ENCODE peak calls at places on chromosomes 1 and 21, in ten cellular contexts. Y is adrenal gland; W is breast epithelium; U is heart right ventricle; S is psoas muscle; V is heart left ventricle; N is ovary; P is hepatocyte; Z is naive thymus-derived CD4-positive, alpha-beta T cell; I is suprapubic skin. B is an unnamed sample. For H3K36me3, the result is how much of the 10 kb centered on the place peaks cover.

GRCh38 chr1:172537366-172537765 is 4.4 kb downstream of the SUCO start:
- DNase-seq in P (no peak), I (no peak), U (no peak), W (no peak), Z (no peak), N (no peak), Y (no peak), S (no peak), V (no peak), B (no peak)

GRCh38 chr1:17161137-17161700 is 42.0 kb upstream of the PADI2 start:
- DNase-seq in Z (no peak), V (no peak), U (no peak), S (no peak), Y (no peak), P (no peak), I (no peak), W (no peak), N (no peak), B (no peak)

GRCh38 chr1:85027242-85027983 is 20.9 kb downstream of the MCOLN3 start:
- DNase-seq in I (no peak), S (no peak), V (no peak), Z (peak), N (no peak), U (no peak), P (peak), W (no peak), Y (peak), B (no peak)

GRCh38 chr1:6466023-6466422 is at the start of gene TNFRSF25:
- DNase-seq in S (no peak), V (no peak), W (no peak), Z (peak), Y (no peak), P (no peak), I (no peak), N (no peak), U (no peak), B (no peak)

GRCh38 chr1:24191860-24192259 is 4.8 kb upstream of the IFNLR1 start:
- DNase-seq in Y (no peak), Z (no peak), I (peak), P (peak), U (no peak), W (no peak), S (no peak), N (no peak), V (no peak), B (no peak)

GRCh38 chr1:163609858-163610257 is 288.1 kb downstream of the NUF2 start:
- DNase-seq in U (no peak), Y (no peak), N (no peak), V (no peak), Z (no peak), I (no peak), W (no peak), P (no peak), S (no peak), B (no peak)

GRCh38 chr1:109653286-109653685 is 2.6 kb upstream of the GSTM4 start:
- DNase-seq in V (no peak), S (no peak), Z (no peak), W (no peak), U (no peak), N (no peak), Y (no peak), I (no peak), P (no peak), B (no peak)

GRCh38 chr1:113763651-113764050 is 4.4 kb upstream of the PHTF1 start:
- DNase-seq in V (no peak), I (no peak), W (no peak), Z (no peak), U (no peak), N (no peak), Y (no peak), P (no peak), S (no peak), B (no peak)

GRCh38 chr1:37156646-37157045 is 122.3 kb upstream of the GRIK3 start:
- DNase-seq in W (no peak), V (no peak), I (no peak), U (no peak), N (no peak), S (no peak), P (no peak), Y (no peak), Z (no peak), B (no peak)

GRCh38 chr1:202154766-202155477 is 5.5 kb downstream of the PTPN7 start:
- DNase-seq in Y (peak), W (no peak), U (no peak), S (no peak), V (no peak), I (no peak), Z (no peak), P (peak), N (peak), B (peak)

GRCh38 chr1:159889821-159890252 is 10.1 kb downstream of the CFAP45 start:
- DNase-seq in I (no peak), V (peak), S (no peak), U (peak), N (no peak), W (no peak), Y (peak), Z (no peak), P (no peak), B (no peak)

GRCh38 chr1:53502641-53503432 is 43.6 kb downstream of the DMRTB1 start:
- DNase-seq in I (no peak), Y (no peak), P (peak), W (no peak), Z (no peak), N (no peak), U (no peak), V (no peak), S (peak), B (no peak)

GRCh38 chr1:225343618-225344017 is 84.2 kb downstream of the LBR start:
- DNase-seq in I (no peak), P (no peak), W (no peak), N (no peak), Z (no peak), V (no peak), U (no peak), Y (no peak), S (no peak), B (no peak)

GRCh38 chr1:24683713-24684162 is 40.6 kb downstream of the SRRM1 start:
- DNase-seq in W (no peak), N (no peak), Y (peak), I (no peak), Z (no peak), V (no peak), U (no peak), S (no peak), P (peak), B (no peak)

GRCh38 chr21:34205811-34206635 is 132.6 kb downstream of the MRPS6 start:
- DNase-seq in Z (no peak), I (no peak), S (no peak), V (no peak), Y (no peak), U (no peak), W (no peak), N (no peak), P (no peak), B (no peak)

GRCh38 chr1:216606047-216606637 is 117.1 kb downstream of the ESRRG start:
- DNase-seq in W (no peak), S (no peak), I (no peak), Y (no peak), N (no peak), U (no peak), V (no peak), P (no peak), Z (no peak), B (no peak)

GRCh38 chr1:7808253-7808844 is 24.3 kb downstream of the PER3 start:
- DNase-seq in U (no peak), V (no peak), I (no peak), S (no peak), W (no peak), Z (no peak), N (no peak), P (peak), Y (no peak), B (no peak)

GRCh38 chr1:235972316-235973090 is 92.4 kb downstream of the NID1 start:
- DNase-seq in Y (peak), P (peak), Z (no peak), V (no peak), S (no peak), N (no peak), I (no peak), W (no peak), U (no peak), B (no peak)

GRCh38 chr1:225973158-225973557 is 26.0 kb downstream of the SDE2 start:
- DNase-seq in P (no peak), U (no peak), Z (no peak), W (no peak), Y (no peak), N (peak), V (no peak), S (peak), I (no peak), B (no peak)

GRCh38 chr1:213315571-213315970 is 264.5 kb downstream of the RPS6KC1 start:
- DNase-seq in Y (no peak), W (no peak), I (no peak), P (no peak), U (no peak), S (no peak), Z (no peak), V (no peak), N (no peak), B (no peak)

GRCh38 chr1:119742193-119742592 is 26.5 kb downstream of the HMGCS2 start:
- DNase-seq in P (no peak), V (peak), N (no peak), W (peak), S (no peak), Y (no peak), Z (no peak), I (no peak), U (peak), B (no peak)

GRCh38 chr1:5686925-5687706 is 305.1 kb downstream of the NPHP4 start:
- DNase-seq in I (no peak), P (no peak), W (no peak), S (no peak), V (no peak), U (no peak), N (no peak), Y (no peak), Z (no peak), B (no peak)

DNA sequence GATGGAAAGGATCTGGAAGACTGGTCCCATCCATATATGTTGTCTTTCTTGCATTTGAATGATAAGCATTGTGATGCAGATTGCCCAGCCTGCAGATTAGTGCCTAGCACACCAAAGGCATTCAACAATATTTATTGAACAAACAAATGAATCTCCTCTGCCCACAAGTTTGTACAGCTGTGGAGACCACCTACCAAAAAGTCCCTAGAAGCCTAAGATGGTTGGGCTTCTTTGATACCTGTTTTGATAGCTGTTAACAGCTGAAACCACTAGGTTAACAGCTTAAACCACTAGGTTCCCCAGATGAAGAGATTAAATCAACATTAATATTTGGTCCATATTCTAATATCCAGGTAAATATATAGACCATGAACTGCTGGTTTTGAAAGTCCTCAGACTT is 9.8 kb downstream of the DUSP10 start:
- DNase-seq in N (no peak), W (no peak), I (no peak), Y (no peak), U (no peak), P (no peak), Z (no peak), V (no peak), S (no peak), B (no peak)
- H3K36me3 ChIP-seq in N (under half), W (under half), I (under half), Y (under half), U (under half), P (under half), Z (under half), V (under half), S (under half), B (under half)

GRCh38 chr21:42769820-42770716 is 109.3 kb downstream of the WDR4 start:
- DNase-seq in I (no peak), S (no peak), Y (no peak), U (no peak), P (no peak), Z (no peak), N (no peak), W (no peak), V (no peak), B (no peak)
- H3K36me3 ChIP-seq in I (under half), S (under half), Y (under half), U (under half), P (under half), Z (half or more), N (under half), W (under half), V (under half), B (under half)

GRCh38 chr1:9597361-9598315 is 8.9 kb downstream of the TMEM201 start:
- DNase-seq in P (no peak), Y (no peak), S (no peak), V (no peak), W (no peak), U (no peak), N (no peak), Z (no peak), I (no peak), B (no peak)
- H3K36me3 ChIP-seq in P (under half), Y (under half), S (under half), V (under half), W (under half), U (under half), N (under half), Z (under half), I (half or more), B (under half)

GRCh38 chr1:206606867-206607266 is 5.4 kb downstream of the EIF2D start:
- DNase-seq in Y (no peak), W (no peak), V (no peak), S (no peak), I (no peak), Z (no peak), U (no peak), N (no peak), P (peak), B (no peak)
- H3K36me3 ChIP-seq in Y (under half), W (under half), V (under half), S (under half), I (half or more), Z (half or more), U (under half), N (under half), P (under half), B (under half)

DNA sequence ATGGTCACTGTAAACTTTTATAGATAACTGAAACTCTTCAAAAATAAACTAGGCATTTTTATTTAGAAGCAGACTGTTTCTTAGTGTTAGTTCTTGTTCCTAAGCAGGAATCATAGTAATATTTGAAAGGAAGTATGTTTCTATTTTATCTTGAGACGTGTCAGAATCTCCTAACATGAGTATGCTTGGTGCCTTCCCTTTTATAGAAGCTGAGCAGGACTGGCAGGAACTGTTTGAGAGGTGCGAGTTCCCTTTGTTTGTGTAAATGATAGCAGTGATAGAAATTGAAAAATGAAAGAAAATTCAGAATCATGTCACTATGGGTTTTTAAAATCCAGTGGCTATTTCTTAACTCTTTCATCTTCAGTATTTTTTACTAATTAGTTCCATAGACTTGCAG is 56.9 kb downstream of the LRRC8D start:
- DNase-seq in S (no peak), N (no peak), Y (no peak), V (no peak), P (no peak), I (no peak), U (no peak), W (no peak), Z (no peak), B (no peak)
- H3K36me3 ChIP-seq in S (under half), N (under half), Y (under half), V (under half), P (under half), I (under half), U (under half), W (under half), Z (under half), B (under half)

GRCh38 chr1:209389258-209389657 is 194.3 kb upstream of the CAMK1G start:
- DNase-seq in Z (no peak), P (no peak), I (no peak), Y (peak), W (no peak), U (no peak), V (no peak), S (no peak), N (no peak), B (no peak)
- H3K36me3 ChIP-seq in Z (under half), P (under half), I (under half), Y (under half), W (under half), U (under half), V (under half), S (under half), N (under half), B (under half)

GRCh38 chr1:12410351-12410750 is 180.5 kb downstream of the VPS13D start:
- DNase-seq in P (no peak), I (no peak), Z (no peak), Y (no peak), N (no peak), S (no peak), V (no peak), U (no peak), W (no peak), B (no peak)
- H3K36me3 ChIP-seq in P (under half), I (under half), Z (under half), Y (under half), N (under half), S (under half), V (under half), U (under half), W (under half), B (under half)